ENCODE peak calls at places on chromosomes 11 and 22, in five cellular contexts. H is Calu3, K is AG04450, W is AG09319, L is nephron progenitor cell. Z is an unnamed sample.
A peak's percentile ranks its signal among the peaks of the same experiment; 100 is the strongest.

GRCh38 chr11:279040-279965 is 1.1 kb downstream of the NLRP6 start:
- DNase-seq in H (no peak), K (no peak), W (no peak), L (no peak), Z (no peak)

GRCh38 chr11:125429174-125429707 is 66.8 kb downstream of the FEZ1 start:
- DNase-seq in H (peak; percentile 61), K (no peak), W (no peak), L (peak; percentile 78), Z (peak; percentile 40)

GRCh38 chr11:2853401-2853800 is 32.2 kb downstream of the CDKN1C start:
- DNase-seq in H (no peak), K (no peak), W (no peak), L (no peak), Z (no peak)

GRCh38 chr11:29527391-29527936 is 489.4 kb downstream of the KCNA4 start:
- DNase-seq in H (peak; percentile 60), K (peak; percentile 4), W (no peak), L (no peak), Z (no peak)

GRCh38 chr22:20093437-20093836 is 13.4 kb downstream of the DGCR8 start:
- DNase-seq in H (no peak), K (no peak), W (no peak), L (no peak), Z (no peak)

GRCh38 chr11:42311504-42311903 is 852.1 kb upstream of the LRRC4C start:
- DNase-seq in H (no peak), K (no peak), W (no peak), L (no peak), Z (no peak)

GRCh38 chr11:116219171-116219635 is 553.6 kb downstream of the BUD13 start:
- DNase-seq in H (no peak), K (no peak), W (no peak), L (no peak), Z (no peak)

GRCh38 chr11:85694385-85694980 is 8.5 kb upstream of the CCDC89 start:
- DNase-seq in H (peak; percentile 6), K (no peak), W (peak; percentile 34), L (no peak), Z (no peak)

DNA sequence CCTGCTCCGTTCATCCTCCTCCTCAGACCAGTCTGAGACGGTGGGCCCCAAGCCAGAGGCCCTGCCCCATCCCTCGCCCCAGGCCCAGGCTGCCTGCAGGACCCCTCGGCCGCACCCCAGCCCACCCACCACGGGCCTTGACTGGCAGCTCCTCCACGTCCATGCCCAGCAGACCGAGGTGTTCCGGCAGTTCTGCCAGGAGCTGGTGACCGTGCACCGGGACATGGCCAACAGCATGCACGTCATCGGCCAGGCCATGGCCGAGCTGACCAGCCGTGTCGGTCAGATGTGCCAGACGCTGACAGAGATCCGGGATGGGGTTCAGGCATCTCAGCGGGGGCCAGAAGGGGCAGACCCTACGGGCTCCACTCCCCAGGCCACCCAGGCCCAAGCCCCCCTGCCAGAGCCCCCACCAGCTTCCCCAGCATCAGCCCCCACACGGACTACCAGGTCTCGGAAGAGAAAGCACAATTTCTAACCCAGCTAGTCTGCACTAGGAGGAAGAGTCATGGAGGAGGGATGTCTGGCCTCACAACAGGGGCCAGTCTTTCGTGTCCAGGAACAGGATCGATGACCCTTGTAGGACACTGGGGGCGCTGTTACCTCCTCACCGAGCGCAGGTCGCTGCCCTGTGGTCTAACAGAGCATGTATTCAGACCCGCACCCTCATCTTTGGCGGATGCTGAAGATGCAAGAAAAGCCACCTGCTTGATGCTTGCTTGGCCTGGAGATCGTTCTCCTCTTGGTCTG is 66.3 kb downstream of the PRDM11 start:
- DNase-seq in H (no peak), K (no peak), W (no peak), L (peak; percentile 31), Z (no peak)
- TF ChIP-seq CTCF in H (peak; percentile 23), K (peak; percentile 16), W (no peak), L (peak; percentile 40), Z (no peak)

GRCh38 chr11:8265681-8266241 is 2.1 kb upstream of the LMO1 start:
- DNase-seq in H (peak; percentile 12), K (no peak), W (no peak), L (no peak), Z (no peak)
- TF ChIP-seq CTCF in H (peak; percentile 13), K (peak; percentile 23), W (no peak), L (peak; percentile 42), Z (no peak)

GRCh38 chr11:76699461-76700091 is 29.0 kb upstream of the LRRC32 start:
- DNase-seq in H (no peak), K (no peak), W (no peak), L (no peak), Z (no peak)

GRCh38 chr11:76702378-76703128 is 32.0 kb upstream of the LRRC32 start:
- DNase-seq in H (no peak), K (no peak), W (no peak), L (no peak), Z (no peak)

GRCh38 chr11:76701701-76702100 is 31.2 kb upstream of the LRRC32 start:
- DNase-seq in H (no peak), K (no peak), W (peak; percentile 10), L (no peak), Z (no peak)

GRCh38 chr11:76698321-76699043 is 27.9 kb upstream of the LRRC32 start:
- DNase-seq in H (no peak), K (no peak), W (no peak), L (no peak), Z (no peak)

DNA sequence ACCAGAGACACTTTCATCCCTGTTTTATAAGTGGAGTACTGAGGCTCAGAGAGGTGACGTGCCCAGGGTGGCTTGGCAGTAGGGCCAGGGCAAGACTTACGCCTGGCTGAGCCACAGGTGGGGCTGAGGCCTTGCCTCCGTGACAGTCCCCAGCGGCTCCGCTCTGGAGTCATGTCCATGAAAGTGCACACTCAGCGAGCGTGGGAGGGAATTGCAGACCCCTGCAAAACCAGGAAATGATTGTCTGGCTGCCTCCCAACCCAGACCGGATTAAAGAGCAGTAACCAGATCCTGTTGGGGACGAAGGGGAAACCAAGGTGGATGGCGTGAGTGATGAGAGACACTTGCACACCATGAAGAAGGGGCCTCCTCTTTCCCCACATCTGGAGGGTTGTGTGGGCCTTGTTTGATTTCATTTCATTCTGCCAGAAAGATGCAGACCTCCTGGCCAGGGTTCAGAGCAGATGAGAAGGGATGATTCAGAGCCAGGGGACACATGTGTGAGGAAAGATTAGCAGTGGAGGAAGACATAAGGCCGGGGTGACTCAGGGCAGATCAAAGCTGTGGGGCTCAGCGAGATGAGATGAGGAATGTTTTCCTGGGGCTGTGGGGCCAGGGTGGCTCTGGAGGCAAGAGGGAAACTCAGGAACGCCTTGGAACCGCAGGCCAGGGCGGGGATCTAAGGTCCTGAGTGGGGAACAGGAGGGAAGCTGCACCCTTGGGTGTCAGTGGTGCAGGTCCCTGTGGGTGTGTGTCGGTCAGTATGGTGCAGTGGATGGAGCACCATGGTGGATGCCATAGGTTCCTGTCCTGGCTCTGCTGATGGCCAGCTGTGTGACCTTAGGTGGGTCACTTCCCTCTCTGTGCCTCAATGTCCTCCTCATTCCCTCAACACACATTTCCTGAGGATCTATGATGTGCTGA is 29.9 kb upstream of the LRRC32 start:
- DNase-seq in H (no peak), K (peak; percentile 89), W (peak; percentile 68), L (peak; percentile 35), Z (no peak)
- TF ChIP-seq CTCF in H (no peak), K (no peak), W (no peak), L (no peak), Z (no peak)

DNA sequence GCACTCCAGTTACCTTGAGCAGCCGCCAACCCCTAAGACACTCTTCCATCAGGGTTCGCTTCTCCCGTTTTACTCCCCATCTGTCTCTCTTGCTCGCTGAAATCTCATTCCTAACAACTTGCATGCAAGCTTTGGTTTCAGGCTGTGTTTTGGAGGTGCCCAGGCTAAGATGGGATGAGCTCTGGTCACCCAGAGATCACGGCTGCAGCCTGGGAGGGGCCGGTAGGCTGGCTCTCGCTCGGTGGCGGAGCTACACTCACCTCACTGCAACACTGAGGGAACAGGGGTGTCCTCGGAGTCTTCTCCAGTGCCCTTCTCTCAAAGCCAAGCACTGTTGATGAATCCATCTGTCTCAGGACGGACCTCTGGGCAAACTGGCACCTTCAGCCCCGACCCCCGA is 197.5 kb downstream of the BARX2 start:
- DNase-seq in H (no peak), K (no peak), W (no peak), L (no peak), Z (no peak)
- TF ChIP-seq CTCF in H (no peak), K (no peak), W (no peak), L (no peak), Z (no peak)